ENCODE peak calls at places on chromosome 20, in six cellular contexts. One of them, this sample, is unnamed.
A peak's percentile ranks its signal among the peaks of the same experiment; 100 is the strongest.

GRCh38 chr20:51220293-51220706 is 197.4 kb upstream of the KCNG1 start:
- DNase-seq in uterus: peak; percentile 35
- DNase-seq in IMR-90: no peak
- DNase-seq in testis: peak; percentile 67
- DNase-seq in H1: no peak
- DNase-seq in H54: peak; percentile 47
- DNase-seq in this sample: peak; percentile 52

GRCh38 chr20:32893878-32894483 is 35.3 kb downstream of the EFCAB8 start:
- DNase-seq in IMR-90: peak; percentile 16
- DNase-seq in H1: peak; percentile 41
- DNase-seq in testis: peak; percentile 65
- DNase-seq in uterus: no peak
- DNase-seq in H54: peak; percentile 75
- DNase-seq in this sample: peak; percentile 73

GRCh38 chr20:42267793-42268381 is 649.7 kb upstream of the CHD6 start:
- DNase-seq in H1: no peak
- DNase-seq in IMR-90: no peak
- DNase-seq in testis: no peak
- DNase-seq in H54: no peak
- DNase-seq in uterus: no peak
- DNase-seq in this sample: no peak

GRCh38 chr20:59013031-59013951 is 5.9 kb upstream of the TUBB1 start:
- DNase-seq in IMR-90: no peak
- DNase-seq in H1: no peak
- DNase-seq in H54: no peak
- DNase-seq in uterus: no peak
- DNase-seq in testis: peak; percentile 7
- DNase-seq in this sample: no peak

GRCh38 chr20:10239954-10240353 is 21.3 kb downstream of the SNAP25 start:
- DNase-seq in testis: no peak
- DNase-seq in H54: peak; percentile 10
- DNase-seq in uterus: no peak
- DNase-seq in H1: no peak
- DNase-seq in IMR-90: peak; percentile 16
- DNase-seq in this sample: no peak

GRCh38 chr20:38935285-38935684 is 9.1 kb downstream of the FAM83D start:
- DNase-seq in testis: no peak
- DNase-seq in uterus: no peak
- DNase-seq in H1: no peak
- DNase-seq in IMR-90: no peak
- DNase-seq in H54: no peak
- DNase-seq in this sample: peak; percentile 45

GRCh38 chr20:21089421-21089820 is 16.7 kb downstream of the LINC00237 start:
- DNase-seq in H1: no peak
- DNase-seq in IMR-90: no peak
- DNase-seq in uterus: no peak
- DNase-seq in H54: no peak
- DNase-seq in testis: no peak
- DNase-seq in this sample: no peak

GRCh38 chr20:33301192-33301930 is 18.3 kb downstream of the BPIFB1 start:
- DNase-seq in testis: no peak
- DNase-seq in H54: peak; percentile 45
- DNase-seq in uterus: no peak
- DNase-seq in IMR-90: no peak
- DNase-seq in H1: no peak
- DNase-seq in this sample: no peak

GRCh38 chr20:63441777-63442493 is 30.5 kb downstream of the KCNQ2 start:
- DNase-seq in uterus: no peak
- DNase-seq in H54: peak; percentile 84
- DNase-seq in testis: peak; percentile 74
- DNase-seq in H1: no peak
- DNase-seq in IMR-90: peak; percentile 17
- DNase-seq in this sample: peak; percentile 66

GRCh38 chr20:61608275-61609085 is 356.4 kb downstream of the CDH4 start:
- DNase-seq in IMR-90: peak; percentile 31
- DNase-seq in H54: no peak
- DNase-seq in testis: peak; percentile 28
- DNase-seq in uterus: no peak
- DNase-seq in H1: no peak
- DNase-seq in this sample: peak; percentile 42

GRCh38 chr20:41261790-41262717 is 55.5 kb downstream of the ZHX3 start:
- DNase-seq in H1: no peak
- DNase-seq in H54: peak; percentile 29
- DNase-seq in testis: no peak
- DNase-seq in uterus: no peak
- DNase-seq in IMR-90: peak; percentile 29
- DNase-seq in this sample: no peak

GRCh38 chr20:6074145-6074561 is 20.3 kb upstream of the LRRN4 start:
- DNase-seq in H54: no peak
- DNase-seq in uterus: no peak
- DNase-seq in H1: no peak
- DNase-seq in IMR-90: no peak
- DNase-seq in testis: peak; percentile 33
- DNase-seq in this sample: peak; percentile 57

DNA sequence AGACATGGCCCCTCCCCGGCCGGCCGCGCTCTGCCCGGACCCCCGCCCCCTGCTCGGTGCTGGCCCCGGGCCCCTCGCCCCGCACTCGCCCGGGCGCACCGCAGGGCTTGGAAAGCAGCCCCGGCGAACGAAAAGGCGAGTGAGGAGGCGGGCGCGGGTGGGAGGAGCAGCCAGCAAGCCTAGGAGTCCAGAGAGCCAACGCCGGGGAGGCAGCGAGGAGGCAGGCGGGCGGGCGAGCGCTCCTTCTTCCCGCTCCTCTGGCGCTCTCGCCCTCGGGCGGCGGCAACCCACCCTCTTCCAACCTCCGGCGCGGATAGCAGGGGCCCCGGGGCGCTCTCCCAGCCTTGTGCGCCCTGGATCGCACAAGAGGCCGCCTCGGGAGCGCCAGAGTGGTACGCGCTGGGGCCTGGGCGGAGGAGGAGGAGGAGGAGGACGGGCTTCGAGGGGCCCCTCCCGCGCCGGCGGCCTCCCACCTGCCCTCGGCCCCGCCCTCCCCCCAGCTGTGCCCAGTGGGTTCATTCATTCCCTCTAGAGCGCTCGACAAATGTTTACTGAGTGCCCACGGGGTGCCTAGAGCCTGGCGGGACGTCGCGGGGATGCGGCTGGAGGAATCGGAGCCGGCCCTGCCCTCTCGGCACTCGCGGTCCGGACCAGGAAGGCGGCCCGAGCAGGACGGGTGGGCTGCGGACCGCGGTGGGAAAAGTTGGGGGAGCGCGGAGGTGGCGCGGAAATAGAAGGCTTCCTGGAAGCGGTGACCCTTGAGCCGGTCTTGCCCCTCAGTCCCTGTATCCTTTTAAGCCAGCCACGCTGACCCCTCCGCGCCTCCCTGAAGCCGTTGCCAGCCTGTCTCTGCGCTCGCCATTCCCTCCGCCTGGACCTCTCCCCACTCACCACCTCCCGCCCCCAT is at the start of gene BMP7:
- DNase-seq in uterus: no peak
- DNase-seq in IMR-90: no peak
- DNase-seq in testis: peak; percentile 28
- DNase-seq in H1: no peak
- DNase-seq in H54: no peak
- DNase-seq in this sample: no peak
- TF ChIP-seq POLR2A in uterus: no peak
- TF ChIP-seq POLR2A in IMR-90: no peak
- TF ChIP-seq POLR2A in testis: no peak
- TF ChIP-seq POLR2A in H1: no peak
- TF ChIP-seq POLR2A in H54: no peak
- TF ChIP-seq POLR2A in this sample: no peak

DNA sequence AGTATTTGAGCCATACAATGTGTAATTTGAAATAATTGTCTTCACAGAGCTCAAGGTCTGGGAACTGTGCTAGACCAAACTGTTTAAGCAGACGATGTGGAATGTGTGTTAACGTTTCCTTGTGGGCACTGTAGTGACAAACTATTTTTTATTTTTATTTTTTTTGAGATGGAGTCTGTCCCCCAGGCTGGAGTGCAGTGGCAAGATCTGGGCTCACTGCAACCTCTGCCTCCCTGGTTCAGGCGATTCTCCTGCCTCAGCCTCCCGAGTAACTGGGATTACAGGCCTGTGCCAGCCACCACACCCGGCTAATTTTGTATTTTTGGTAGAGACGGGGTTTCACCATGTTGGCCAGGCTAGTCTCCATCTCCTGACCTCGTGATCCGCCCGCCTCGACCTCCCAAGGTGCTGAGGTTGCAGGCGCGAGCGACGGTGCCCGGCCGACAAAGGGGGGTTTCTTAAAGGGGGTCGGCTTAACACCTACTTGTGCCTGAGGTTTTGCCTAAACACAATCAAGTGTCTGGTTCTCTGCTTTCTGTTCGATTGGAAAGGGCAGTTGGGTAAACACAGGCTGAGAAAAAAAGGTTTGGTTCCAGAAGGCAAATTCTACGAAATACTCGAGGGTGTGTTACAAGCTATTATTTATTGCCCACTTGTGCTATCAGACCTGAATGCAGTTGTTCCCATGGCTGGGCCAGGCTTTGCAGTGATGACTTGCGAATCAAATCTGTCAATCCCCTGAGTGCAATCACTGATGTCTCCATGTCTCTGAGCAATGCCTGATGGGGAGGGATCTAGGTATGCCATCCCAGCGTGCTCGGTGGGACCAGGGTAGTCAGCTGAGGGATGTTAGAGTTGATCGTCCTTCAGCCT is 1.3 kb downstream of the NOP56 start:
- DNase-seq in testis: no peak
- DNase-seq in uterus: no peak
- DNase-seq in H1: no peak
- DNase-seq in H54: no peak
- DNase-seq in IMR-90: no peak
- DNase-seq in this sample: peak; percentile 33
- TF ChIP-seq POLR2A in testis: no peak
- TF ChIP-seq POLR2A in uterus: no peak
- TF ChIP-seq POLR2A in H1: peak; percentile 10
- TF ChIP-seq POLR2A in H54: no peak
- TF ChIP-seq POLR2A in IMR-90: no peak
- TF ChIP-seq POLR2A in this sample: no peak

GRCh38 chr20:36460648-36461599 is 80.4 kb upstream of the MYL9 start:
- DNase-seq in testis: peak; percentile 96
- DNase-seq in IMR-90: peak; percentile 84
- DNase-seq in uterus: peak; percentile 91
- DNase-seq in H54: peak; percentile 84
- DNase-seq in H1: peak; percentile 78
- DNase-seq in this sample: peak; percentile 92
- TF ChIP-seq POLR2A in testis: peak; percentile 94
- TF ChIP-seq POLR2A in IMR-90: peak; percentile 88
- TF ChIP-seq POLR2A in uterus: peak; percentile 99
- TF ChIP-seq POLR2A in H54: peak; percentile 77
- TF ChIP-seq POLR2A in H1: peak; percentile 41
- TF ChIP-seq POLR2A in this sample: peak; percentile 12

GRCh38 chr20:22579711-22580697 is 4.4 kb downstream of the FOXA2 start:
- DNase-seq in uterus: no peak
- DNase-seq in H54: no peak
- DNase-seq in testis: no peak
- DNase-seq in IMR-90: no peak
- DNase-seq in H1: no peak
- DNase-seq in this sample: no peak
- TF ChIP-seq POLR2A in uterus: no peak
- TF ChIP-seq POLR2A in H54: no peak
- TF ChIP-seq POLR2A in testis: no peak
- TF ChIP-seq POLR2A in IMR-90: no peak
- TF ChIP-seq POLR2A in H1: no peak
- TF ChIP-seq POLR2A in this sample: no peak